ENCODE peak calls at places on chromosomes 4 and X, in ten cellular contexts. G is memory B cell; F is NCI-H2029; H is psoas muscle; I is stimulated activated CD8-positive, alpha-beta memory T cell treated with anti-CD3 and anti-CD28 coated beads, Interleukin-7, amount 100 ng/mL, for 24 hours; Z is NCI-H1092 treated with DMSO at 0.1 percent for 48 hours; T is AG10803; E is NCI-H2227 treated with DMSO at 0.1 percent for 48 hours; S is posterior cingulate gyrus; O is OCI-M1. M is an unnamed sample.

GRCh38 chr4:3874525-3875110 is 108.4 kb downstream of the ADRA2C start:
- DNase-seq in G (no peak), E (no peak), F (no peak), O (no peak), S (no peak), Z (no peak), T (no peak), I (no peak), H (no peak), M (no peak)

GRCh38 chrX:155768036-155768769 is 112.9 kb upstream of the VAMP7 start:
- DNase-seq in F (no peak), T (peak), G (no peak), S (no peak), E (no peak), Z (no peak), H (peak), O (no peak), I (no peak), M (peak)

GRCh38 chr4:1798530-1799363 is 5.7 kb downstream of the FGFR3 start:
- DNase-seq in O (no peak), T (no peak), F (no peak), E (no peak), H (no peak), S (no peak), Z (no peak), I (no peak), G (no peak), M (no peak)

GRCh38 chr4:124278477-124278876 is 434.1 kb downstream of the ANKRD50 start:
- DNase-seq in T (peak), Z (no peak), G (no peak), I (no peak), O (no peak), F (no peak), E (no peak), S (no peak), H (no peak), M (peak)

GRCh38 chr4:126395661-126396060 is 1080.9 kb downstream of the FAT4 start:
- DNase-seq in E (no peak), H (no peak), I (no peak), S (no peak), O (no peak), F (no peak), Z (no peak), G (no peak), T (peak), M (peak)

GRCh38 chr4:55386073-55386472 is 9.7 kb upstream of the TMEM165 start:
- DNase-seq in T (peak), F (no peak), E (no peak), G (no peak), S (no peak), I (no peak), H (no peak), Z (no peak), O (peak), M (peak)

GRCh38 chrX:22392176-22392814 is 119.6 kb downstream of the CBLL2 start:
- DNase-seq in S (no peak), F (no peak), Z (no peak), T (no peak), G (no peak), H (no peak), E (no peak), O (no peak), I (no peak), M (peak)

GRCh38 chrX:24260827-24261550 is 52.9 kb downstream of the SUPT20HL2 start:
- DNase-seq in F (no peak), I (no peak), G (no peak), S (no peak), H (peak), E (no peak), O (peak), T (peak), Z (no peak), M (peak)

GRCh38 chr4:128670434-128670999 is 139.0 kb upstream of the JADE1 start:
- DNase-seq in Z (no peak), S (no peak), F (no peak), O (no peak), G (no peak), E (no peak), I (no peak), H (no peak), T (no peak), M (peak)

GRCh38 chr4:139988863-139989765 is 164.9 kb downstream of the MAML3 start:
- DNase-seq in F (no peak), G (no peak), O (peak), S (no peak), H (peak), I (peak), E (no peak), Z (no peak), T (peak), M (peak)

GRCh38 chr4:138241281-138242075 is 671 bp downstream of the SLC7A11 start:
- DNase-seq in E (no peak), Z (no peak), G (no peak), T (peak), I (no peak), F (no peak), S (no peak), O (peak), H (no peak), M (peak)

M was measured in fibroblast of lung.